ENCODE peak calls at places on chromosome 17, in eight cellular contexts. One of them, this sample, is unnamed.

GRCh38 chr17:37360632-37361031 is 15.2 kb upstream of the C17orf78 start:
- DNase-seq in iris pigment epithelial cell: peak
- DNase-seq in occipital lobe: no peak
- DNase-seq in right cardiac atrium: no peak
- DNase-seq in foreskin fibroblast: peak
- DNase-seq in HCT116: no peak
- DNase-seq in foreskin keratinocyte: no peak
- DNase-seq in NCI-H1694 treated with DMSO at 0.1 percent for 48 hours: no peak
- DNase-seq in this sample: no peak

GRCh38 chr17:45311406-45311761 is 5.4 kb downstream of the MAP3K14 start:
- DNase-seq in iris pigment epithelial cell: no peak
- DNase-seq in occipital lobe: no peak
- DNase-seq in right cardiac atrium: no peak
- DNase-seq in foreskin fibroblast: no peak
- DNase-seq in HCT116: no peak
- DNase-seq in foreskin keratinocyte: no peak
- DNase-seq in NCI-H1694 treated with DMSO at 0.1 percent for 48 hours: peak
- DNase-seq in this sample: no peak

GRCh38 chr17:43572368-43572980 is 26.3 kb upstream of the ETV4 start:
- DNase-seq in iris pigment epithelial cell: no peak
- DNase-seq in occipital lobe: no peak
- DNase-seq in right cardiac atrium: no peak
- DNase-seq in foreskin fibroblast: no peak
- DNase-seq in HCT116: no peak
- DNase-seq in foreskin keratinocyte: no peak
- DNase-seq in NCI-H1694 treated with DMSO at 0.1 percent for 48 hours: no peak
- DNase-seq in this sample: no peak

GRCh38 chr17:33209671-33210070 is 83.4 kb downstream of the ASIC2 start:
- DNase-seq in iris pigment epithelial cell: no peak
- DNase-seq in occipital lobe: no peak
- DNase-seq in right cardiac atrium: no peak
- DNase-seq in foreskin fibroblast: no peak
- DNase-seq in HCT116: no peak
- DNase-seq in foreskin keratinocyte: no peak
- DNase-seq in NCI-H1694 treated with DMSO at 0.1 percent for 48 hours: no peak
- DNase-seq in this sample: no peak

GRCh38 chr17:58303981-58304734 is 23.4 kb upstream of the MPO start:
- DNase-seq in iris pigment epithelial cell: peak
- DNase-seq in occipital lobe: no peak
- DNase-seq in right cardiac atrium: no peak
- DNase-seq in foreskin fibroblast: peak
- DNase-seq in HCT116: peak
- DNase-seq in foreskin keratinocyte: no peak
- DNase-seq in NCI-H1694 treated with DMSO at 0.1 percent for 48 hours: peak
- DNase-seq in this sample: peak

GRCh38 chr17:4768281-4768680 is 3.4 kb upstream of the TM4SF5 start:
- DNase-seq in iris pigment epithelial cell: no peak
- DNase-seq in occipital lobe: no peak
- DNase-seq in right cardiac atrium: no peak
- DNase-seq in foreskin fibroblast: no peak
- DNase-seq in HCT116: no peak
- DNase-seq in foreskin keratinocyte: no peak
- DNase-seq in NCI-H1694 treated with DMSO at 0.1 percent for 48 hours: no peak
- DNase-seq in this sample: no peak

GRCh38 chr17:5563451-5563850 is 20.9 kb downstream of the NLRP1 start:
- DNase-seq in iris pigment epithelial cell: no peak
- DNase-seq in occipital lobe: no peak
- DNase-seq in right cardiac atrium: no peak
- DNase-seq in foreskin fibroblast: peak
- DNase-seq in HCT116: no peak
- DNase-seq in foreskin keratinocyte: no peak
- DNase-seq in NCI-H1694 treated with DMSO at 0.1 percent for 48 hours: no peak
- DNase-seq in this sample: no peak

GRCh38 chr17:56478836-56479447 is 114.6 kb upstream of the NOG start:
- DNase-seq in iris pigment epithelial cell: peak
- DNase-seq in occipital lobe: no peak
- DNase-seq in right cardiac atrium: no peak
- DNase-seq in foreskin fibroblast: peak
- DNase-seq in HCT116: peak
- DNase-seq in foreskin keratinocyte: peak
- DNase-seq in NCI-H1694 treated with DMSO at 0.1 percent for 48 hours: peak
- DNase-seq in this sample: no peak

GRCh38 chr17:5758651-5759050 is 174.3 kb upstream of the NLRP1 start:
- DNase-seq in iris pigment epithelial cell: peak
- DNase-seq in occipital lobe: no peak
- DNase-seq in right cardiac atrium: no peak
- DNase-seq in foreskin fibroblast: peak
- DNase-seq in HCT116: peak
- DNase-seq in foreskin keratinocyte: peak
- DNase-seq in NCI-H1694 treated with DMSO at 0.1 percent for 48 hours: no peak
- DNase-seq in this sample: no peak

GRCh38 chr17:49637050-49637449 is 40.8 kb downstream of the SPOP start:
- DNase-seq in iris pigment epithelial cell: no peak
- DNase-seq in occipital lobe: no peak
- DNase-seq in right cardiac atrium: no peak
- DNase-seq in foreskin fibroblast: no peak
- DNase-seq in HCT116: no peak
- DNase-seq in foreskin keratinocyte: no peak
- DNase-seq in NCI-H1694 treated with DMSO at 0.1 percent for 48 hours: no peak
- DNase-seq in this sample: no peak

GRCh38 chr17:29699283-29699682 is 76.6 kb upstream of the CORO6 start:
- DNase-seq in iris pigment epithelial cell: no peak
- DNase-seq in occipital lobe: no peak
- DNase-seq in right cardiac atrium: no peak
- DNase-seq in foreskin fibroblast: no peak
- DNase-seq in HCT116: no peak
- DNase-seq in foreskin keratinocyte: no peak
- DNase-seq in NCI-H1694 treated with DMSO at 0.1 percent for 48 hours: no peak
- DNase-seq in this sample: no peak

GRCh38 chr17:83183951-83184506 is 104.6 kb downstream of the METRNL start:
- DNase-seq in iris pigment epithelial cell: no peak
- DNase-seq in occipital lobe: no peak
- DNase-seq in right cardiac atrium: peak
- DNase-seq in foreskin fibroblast: no peak
- DNase-seq in HCT116: no peak
- DNase-seq in foreskin keratinocyte: no peak
- DNase-seq in NCI-H1694 treated with DMSO at 0.1 percent for 48 hours: no peak
- DNase-seq in this sample: peak

GRCh38 chr17:67392111-67392510 is 15.0 kb downstream of the PITPNC1 start:
- DNase-seq in iris pigment epithelial cell: no peak
- DNase-seq in occipital lobe: no peak
- DNase-seq in right cardiac atrium: no peak
- DNase-seq in foreskin fibroblast: no peak
- DNase-seq in HCT116: no peak
- DNase-seq in foreskin keratinocyte: no peak
- DNase-seq in NCI-H1694 treated with DMSO at 0.1 percent for 48 hours: no peak
- DNase-seq in this sample: no peak

GRCh38 chr17:1227917-1228751 is 42.1 kb upstream of the BHLHA9 start:
- DNase-seq in iris pigment epithelial cell: peak
- DNase-seq in occipital lobe: no peak
- DNase-seq in right cardiac atrium: peak
- DNase-seq in foreskin fibroblast: no peak
- DNase-seq in HCT116: no peak
- DNase-seq in foreskin keratinocyte: no peak
- DNase-seq in NCI-H1694 treated with DMSO at 0.1 percent for 48 hours: no peak
- DNase-seq in this sample: peak

GRCh38 chr17:13202835-13203234 is 185.0 kb upstream of the ELAC2 start:
- DNase-seq in iris pigment epithelial cell: no peak
- DNase-seq in occipital lobe: no peak
- DNase-seq in right cardiac atrium: no peak
- DNase-seq in foreskin fibroblast: no peak
- DNase-seq in HCT116: no peak
- DNase-seq in foreskin keratinocyte: no peak
- DNase-seq in NCI-H1694 treated with DMSO at 0.1 percent for 48 hours: no peak
- DNase-seq in this sample: no peak

GRCh38 chr17:979539-980405 is at the start of gene NXN:
- DNase-seq in iris pigment epithelial cell: peak
- DNase-seq in occipital lobe: peak
- DNase-seq in right cardiac atrium: peak
- DNase-seq in foreskin fibroblast: peak
- DNase-seq in HCT116: no peak
- DNase-seq in foreskin keratinocyte: no peak
- DNase-seq in NCI-H1694 treated with DMSO at 0.1 percent for 48 hours: peak
- DNase-seq in this sample: peak

GRCh38 chr17:17511971-17512858 is 16.0 kb upstream of the RASD1 start:
- DNase-seq in iris pigment epithelial cell: peak
- DNase-seq in occipital lobe: no peak
- DNase-seq in right cardiac atrium: peak
- DNase-seq in foreskin fibroblast: peak
- DNase-seq in HCT116: no peak
- DNase-seq in foreskin keratinocyte: peak
- DNase-seq in NCI-H1694 treated with DMSO at 0.1 percent for 48 hours: no peak
- DNase-seq in this sample: peak

GRCh38 chr17:71200597-71200996 is 920.2 kb upstream of the SOX9 start:
- DNase-seq in iris pigment epithelial cell: no peak
- DNase-seq in occipital lobe: no peak
- DNase-seq in right cardiac atrium: no peak
- DNase-seq in foreskin fibroblast: no peak
- DNase-seq in HCT116: no peak
- DNase-seq in foreskin keratinocyte: no peak
- DNase-seq in NCI-H1694 treated with DMSO at 0.1 percent for 48 hours: no peak
- DNase-seq in this sample: no peak

GRCh38 chr17:78883090-78883532 is 19.9 kb downstream of the CEP295NL start:
- DNase-seq in iris pigment epithelial cell: peak
- DNase-seq in occipital lobe: no peak
- DNase-seq in right cardiac atrium: peak
- DNase-seq in foreskin fibroblast: peak
- DNase-seq in HCT116: peak
- DNase-seq in foreskin keratinocyte: peak
- DNase-seq in NCI-H1694 treated with DMSO at 0.1 percent for 48 hours: no peak
- DNase-seq in this sample: peak

GRCh38 chr17:80254396-80255241 is 6.0 kb upstream of the RNF213 start:
- DNase-seq in iris pigment epithelial cell: peak
- DNase-seq in occipital lobe: no peak
- DNase-seq in right cardiac atrium: peak
- DNase-seq in foreskin fibroblast: peak
- DNase-seq in HCT116: peak
- DNase-seq in foreskin keratinocyte: peak
- DNase-seq in NCI-H1694 treated with DMSO at 0.1 percent for 48 hours: no peak
- DNase-seq in this sample: peak

GRCh38 chr17:33888455-33888854 is 366.6 kb upstream of the CCL2 start:
- DNase-seq in iris pigment epithelial cell: no peak
- DNase-seq in occipital lobe: no peak
- DNase-seq in right cardiac atrium: no peak
- DNase-seq in foreskin fibroblast: no peak
- DNase-seq in HCT116: no peak
- DNase-seq in foreskin keratinocyte: no peak
- DNase-seq in NCI-H1694 treated with DMSO at 0.1 percent for 48 hours: no peak
- DNase-seq in this sample: no peak

GRCh38 chr17:61139219-61139618 is 260.4 kb upstream of the TBX2 start:
- DNase-seq in iris pigment epithelial cell: peak
- DNase-seq in occipital lobe: no peak
- DNase-seq in right cardiac atrium: no peak
- DNase-seq in foreskin fibroblast: peak
- DNase-seq in HCT116: no peak
- DNase-seq in foreskin keratinocyte: peak
- DNase-seq in NCI-H1694 treated with DMSO at 0.1 percent for 48 hours: no peak
- DNase-seq in this sample: no peak

GRCh38 chr17:74296548-74296936 is 22.5 kb downstream of the DNAI2 start:
- DNase-seq in iris pigment epithelial cell: peak
- DNase-seq in occipital lobe: peak
- DNase-seq in right cardiac atrium: peak
- DNase-seq in foreskin fibroblast: peak
- DNase-seq in HCT116: peak
- DNase-seq in foreskin keratinocyte: no peak
- DNase-seq in NCI-H1694 treated with DMSO at 0.1 percent for 48 hours: peak
- DNase-seq in this sample: peak

GRCh38 chr17:12693640-12694039 is 27.9 kb downstream of the MYOCD start:
- DNase-seq in iris pigment epithelial cell: peak
- DNase-seq in occipital lobe: no peak
- DNase-seq in right cardiac atrium: no peak
- DNase-seq in foreskin fibroblast: no peak
- DNase-seq in HCT116: no peak
- DNase-seq in foreskin keratinocyte: no peak
- DNase-seq in NCI-H1694 treated with DMSO at 0.1 percent for 48 hours: no peak
- DNase-seq in this sample: no peak

GRCh38 chr17:31275126-31275525 is 21.9 kb downstream of the OMG start:
- DNase-seq in iris pigment epithelial cell: peak
- DNase-seq in occipital lobe: no peak
- DNase-seq in right cardiac atrium: no peak
- DNase-seq in foreskin fibroblast: no peak
- DNase-seq in HCT116: no peak
- DNase-seq in foreskin keratinocyte: no peak
- DNase-seq in NCI-H1694 treated with DMSO at 0.1 percent for 48 hours: no peak
- DNase-seq in this sample: no peak

GRCh38 chr17:48484850-48485249 is 46.0 kb downstream of the HOXB1 start:
- DNase-seq in iris pigment epithelial cell: peak
- DNase-seq in occipital lobe: no peak
- DNase-seq in right cardiac atrium: no peak
- DNase-seq in foreskin fibroblast: peak
- DNase-seq in HCT116: peak
- DNase-seq in foreskin keratinocyte: peak
- DNase-seq in NCI-H1694 treated with DMSO at 0.1 percent for 48 hours: no peak
- DNase-seq in this sample: no peak

GRCh38 chr17:47279062-47279801 is 25.6 kb downstream of the ITGB3 start:
- DNase-seq in iris pigment epithelial cell: peak
- DNase-seq in occipital lobe: no peak
- DNase-seq in right cardiac atrium: peak
- DNase-seq in foreskin fibroblast: peak
- DNase-seq in HCT116: no peak
- DNase-seq in foreskin keratinocyte: peak
- DNase-seq in NCI-H1694 treated with DMSO at 0.1 percent for 48 hours: no peak
- DNase-seq in this sample: peak

GRCh38 chr17:67557921-67558320 is 159.8 kb upstream of the NOL11 start:
- DNase-seq in iris pigment epithelial cell: peak
- DNase-seq in occipital lobe: no peak
- DNase-seq in right cardiac atrium: no peak
- DNase-seq in foreskin fibroblast: peak
- DNase-seq in HCT116: no peak
- DNase-seq in foreskin keratinocyte: no peak
- DNase-seq in NCI-H1694 treated with DMSO at 0.1 percent for 48 hours: no peak
- DNase-seq in this sample: no peak

GRCh38 chr17:30476726-30477082 is 504 bp upstream of the GOSR1 start:
- DNase-seq in iris pigment epithelial cell: peak
- DNase-seq in occipital lobe: no peak
- DNase-seq in right cardiac atrium: no peak
- DNase-seq in foreskin fibroblast: peak
- DNase-seq in HCT116: no peak
- DNase-seq in foreskin keratinocyte: no peak
- DNase-seq in NCI-H1694 treated with DMSO at 0.1 percent for 48 hours: peak
- DNase-seq in this sample: no peak

GRCh38 chr17:49980703-49981197 is 11.8 kb downstream of the DLX4 start:
- DNase-seq in iris pigment epithelial cell: no peak
- DNase-seq in occipital lobe: no peak
- DNase-seq in right cardiac atrium: no peak
- DNase-seq in foreskin fibroblast: no peak
- DNase-seq in HCT116: no peak
- DNase-seq in foreskin keratinocyte: no peak
- DNase-seq in NCI-H1694 treated with DMSO at 0.1 percent for 48 hours: peak
- DNase-seq in this sample: peak

GRCh38 chr17:17041018-17041521 is 1.2 kb upstream of the MPRIP start:
- DNase-seq in iris pigment epithelial cell: no peak
- DNase-seq in occipital lobe: peak
- DNase-seq in right cardiac atrium: peak
- DNase-seq in foreskin fibroblast: peak
- DNase-seq in HCT116: no peak
- DNase-seq in foreskin keratinocyte: no peak
- DNase-seq in NCI-H1694 treated with DMSO at 0.1 percent for 48 hours: peak
- DNase-seq in this sample: no peak

GRCh38 chr17:36755586-36755985 is 154.2 kb downstream of the MRM1 start:
- DNase-seq in iris pigment epithelial cell: peak
- DNase-seq in occipital lobe: no peak
- DNase-seq in right cardiac atrium: no peak
- DNase-seq in foreskin fibroblast: no peak
- DNase-seq in HCT116: peak
- DNase-seq in foreskin keratinocyte: no peak
- DNase-seq in NCI-H1694 treated with DMSO at 0.1 percent for 48 hours: no peak
- DNase-seq in this sample: no peak

GRCh38 chr17:16997514-16998429 is 25.9 kb upstream of the TNFRSF13B start:
- DNase-seq in iris pigment epithelial cell: no peak
- DNase-seq in occipital lobe: no peak
- DNase-seq in right cardiac atrium: no peak
- DNase-seq in foreskin fibroblast: no peak
- DNase-seq in HCT116: no peak
- DNase-seq in foreskin keratinocyte: no peak
- DNase-seq in NCI-H1694 treated with DMSO at 0.1 percent for 48 hours: no peak
- DNase-seq in this sample: no peak

GRCh38 chr17:79082311-79083190 is 7.9 kb downstream of the ENGASE start:
- DNase-seq in iris pigment epithelial cell: peak
- DNase-seq in occipital lobe: no peak
- DNase-seq in right cardiac atrium: peak
- DNase-seq in foreskin fibroblast: no peak
- DNase-seq in HCT116: peak
- DNase-seq in foreskin keratinocyte: no peak
- DNase-seq in NCI-H1694 treated with DMSO at 0.1 percent for 48 hours: peak
- DNase-seq in this sample: peak